ENCODE peak calls at places on chromosomes 2 and 18, in ten cellular contexts. K is SHP77; V is effector memory CD8-positive, alpha-beta T cell; X is GM23338; U is HTR-8/SVneo; Z is erythroblast; C is posterior cingulate gyrus; D is NCI-H82; G is GM06990; Q is foreskin fibroblast. A is an unnamed sample.

GRCh38 chr18:40293311-40293710 is 1661.7 kb upstream of the PIK3C3 start:
- DNase-seq in G (no peak), Q (peak), K (no peak), V (no peak), U (no peak), X (peak), C (no peak), Z (no peak), D (peak), A (no peak)

GRCh38 chr2:129334696-129335095 is 644.8 kb upstream of the RAB6C start:
- DNase-seq in Q (no peak), D (no peak), V (no peak), C (no peak), U (no peak), X (no peak), K (no peak), Z (no peak), G (no peak), A (no peak)

GRCh38 chr2:204483497-204484164 is 61.6 kb upstream of the PARD3B start:
- DNase-seq in Q (peak), C (no peak), G (no peak), U (no peak), V (no peak), D (peak), Z (no peak), X (no peak), K (no peak), A (no peak)

GRCh38 chr2:181106229-181106628 is 125.8 kb downstream of the UBE2E3 start:
- DNase-seq in Q (peak), X (no peak), V (no peak), C (no peak), Z (peak), G (no peak), U (no peak), D (peak), K (no peak), A (no peak)

GRCh38 chr18:79573921-79574491 is 105.6 kb upstream of the CTDP1 start:
- DNase-seq in D (no peak), V (no peak), K (no peak), Z (no peak), G (no peak), X (no peak), U (no peak), C (no peak), Q (no peak), A (peak)

GRCh38 chr2:71466301-71467179 is 13.2 kb downstream of the DYSF start:
- DNase-seq in U (peak), K (no peak), V (no peak), C (no peak), D (peak), G (no peak), Q (peak), X (peak), Z (peak), A (no peak)

GRCh38 chr2:129329574-129329973 is 649.9 kb upstream of the RAB6C start:
- DNase-seq in C (no peak), Z (no peak), K (no peak), V (no peak), Q (no peak), X (no peak), U (no peak), D (no peak), G (no peak), A (no peak)

GRCh38 chr2:6957910-6958615 is 40.9 kb downstream of the RNF144A start:
- DNase-seq in G (no peak), D (peak), V (no peak), U (no peak), Z (no peak), X (no peak), K (no peak), C (peak), Q (peak), A (no peak)

GRCh38 chr18:22827741-22828140 is 105.4 kb upstream of the RBBP8 start:
- DNase-seq in C (no peak), Z (no peak), Q (no peak), U (no peak), D (no peak), X (no peak), V (no peak), G (no peak), K (no peak), A (no peak)

GRCh38 chr2:216328347-216328746 is 43.9 kb downstream of the MARCHF4 start:
- DNase-seq in D (peak), G (no peak), K (no peak), C (no peak), Z (no peak), Q (peak), V (no peak), X (peak), U (no peak), A (no peak)

GRCh38 chr2:104337869-104338268 is 516.0 kb upstream of the POU3F3 start:
- DNase-seq in Q (no peak), X (no peak), G (no peak), D (no peak), U (no peak), C (no peak), K (no peak), Z (no peak), V (no peak), A (no peak)

GRCh38 chr2:209772316-209772715 is 684 bp downstream of the UNC80 start:
- DNase-seq in U (no peak), K (peak), D (peak), V (no peak), Z (no peak), Q (no peak), X (peak), C (no peak), G (no peak), A (no peak)

GRCh38 chr18:61554117-61554776 is 221.0 kb downstream of the CDH20 start:
- DNase-seq in Z (no peak), G (no peak), K (no peak), X (peak), V (peak), Q (no peak), U (no peak), D (no peak), C (no peak), A (no peak)

GRCh38 chr2:185638771-185639170 is 99.8 kb upstream of the FSIP2 start:
- DNase-seq in G (no peak), K (no peak), X (no peak), U (no peak), V (no peak), Z (no peak), D (no peak), Q (no peak), C (no peak), A (no peak)

GRCh38 chr2:66364495-66364992 is 70.4 kb upstream of the MEIS1 start:
- DNase-seq in U (peak), D (peak), C (no peak), Z (no peak), X (no peak), K (no peak), Q (peak), V (no peak), G (no peak), A (no peak)

GRCh38 chr2:232633413-232634318 is at the start of gene EFHD1:
- DNase-seq in K (no peak), D (peak), V (peak), C (peak), Z (peak), G (peak), U (peak), X (peak), Q (peak), A (peak)

GRCh38 chr18:6576706-6577375 is 152.7 kb upstream of the ARHGAP28 start:
- DNase-seq in K (no peak), X (no peak), Q (no peak), G (no peak), Z (no peak), C (no peak), U (no peak), V (no peak), D (no peak), A (no peak)

GRCh38 chr2:233468746-233469110 is 97.9 kb downstream of the USP40 start:
- DNase-seq in G (no peak), C (peak), Z (no peak), Q (no peak), V (no peak), X (no peak), D (no peak), U (no peak), K (no peak), A (no peak)

GRCh38 chr18:70907673-70908072 is 618.8 kb downstream of the SOCS6 start:
- DNase-seq in Q (no peak), V (no peak), C (no peak), K (peak), D (peak), U (no peak), G (no peak), X (no peak), Z (no peak), A (no peak)

GRCh38 chr2:125516496-125517109 is 1139.4 kb upstream of the GYPC start:
- DNase-seq in D (peak), U (peak), Q (peak), C (no peak), Z (peak), X (peak), G (no peak), K (no peak), V (no peak), A (no peak)

GRCh38 chr2:219142329-219142728 is 18.3 kb downstream of the NHEJ1 start:
- DNase-seq in D (no peak), K (no peak), C (no peak), X (no peak), U (peak), Z (no peak), Q (peak), V (no peak), G (no peak), A (no peak)

GRCh38 chr2:120912101-120912985 is 176.7 kb downstream of the GLI2 start:
- DNase-seq in G (no peak), Z (peak), X (no peak), C (no peak), D (no peak), U (no peak), K (no peak), V (no peak), Q (peak), A (no peak)